ENCODE peak calls at places on chromosomes 4 and X, in six cellular contexts. R is GM12891, V is K562, M is GM12878, Z is HepG2, K is H1. I is an unnamed sample.

GRCh38 chrX:109089359-109089758 is 353.0 kb upstream of the IRS4 start:
- DNase-seq in V (no peak), Z (no peak), R (no peak), K (no peak), M (peak), I (no peak)

GRCh38 chr4:6354119-6354518 is 84.5 kb downstream of the WFS1 start:
- DNase-seq in R (no peak), M (no peak), Z (no peak), V (no peak), K (no peak), I (no peak)

GRCh38 chr4:174260099-174260498 is 23.4 kb downstream of the FBXO8 start:
- DNase-seq in R (no peak), Z (peak), M (no peak), V (no peak), K (no peak), I (no peak)

GRCh38 chrX:7283741-7284140 is 135.8 kb upstream of the PUDP start:
- DNase-seq in K (no peak), R (no peak), Z (no peak), V (no peak), M (no peak), I (no peak)

GRCh38 chr4:40193018-40193571 is 3.7 kb upstream of the RHOH start:
- DNase-seq in K (peak), R (no peak), M (no peak), Z (peak), V (no peak), I (no peak)

GRCh38 chr4:58871509-58871908 is 1761.3 kb upstream of the IGFBP7 start:
- DNase-seq in V (no peak), K (no peak), R (no peak), M (no peak), Z (no peak), I (no peak)

GRCh38 chr4:11495818-11496217 is 67.1 kb upstream of the HS3ST1 start:
- DNase-seq in V (no peak), M (no peak), K (no peak), R (no peak), Z (no peak), I (no peak)

GRCh38 chrX:119007189-119007770 is 32.9 kb downstream of the LONRF3 start:
- DNase-seq in V (no peak), K (no peak), R (no peak), Z (no peak), M (no peak), I (no peak)

GRCh38 chrX:64570204-64570603 is 175.0 kb upstream of the MTMR8 start:
- DNase-seq in V (no peak), K (peak), M (no peak), R (no peak), Z (no peak), I (no peak)

GRCh38 chrX:136202889-136203288 is 48.3 kb downstream of the MAP7D3 start:
- DNase-seq in K (no peak), V (no peak), M (no peak), Z (no peak), R (no peak), I (no peak)

GRCh38 chrX:118698516-118699247 is 28.7 kb upstream of the IL13RA1 start:
- DNase-seq in R (no peak), V (no peak), M (no peak), Z (no peak), K (no peak), I (no peak)

GRCh38 chr4:26992657-26993361 is 132.2 kb downstream of the STIM2 start:
- DNase-seq in Z (no peak), M (peak), V (peak), R (no peak), K (no peak), I (no peak)

GRCh38 chrX:86348669-86349068 is 200.4 kb downstream of the DACH2 start:
- DNase-seq in Z (peak), M (no peak), V (no peak), R (no peak), K (peak), I (no peak)

GRCh38 chrX:42678133-42678532 is 99.8 kb downstream of the PPP1R2C start:
- DNase-seq in K (no peak), M (no peak), R (no peak), V (no peak), Z (no peak), I (no peak)

GRCh38 chrX:69297521-69297920 is 132.3 kb upstream of the PJA1 start:
- DNase-seq in V (no peak), R (no peak), Z (no peak), M (no peak), K (no peak), I (no peak)

GRCh38 chrX:115650449-115650848 is 89.5 kb downstream of the PLS3 start:
- DNase-seq in Z (no peak), V (no peak), K (no peak), M (no peak), R (no peak), I (no peak)

GRCh38 chr4:172573899-172574298 is 594.7 kb upstream of the GALNT7 start:
- DNase-seq in M (no peak), K (no peak), R (no peak), V (no peak), Z (no peak), I (no peak)

GRCh38 chrX:97065973-97066372 is 182.3 kb downstream of the RPA4 start:
- DNase-seq in M (no peak), Z (no peak), K (no peak), V (no peak), R (no peak), I (no peak)

GRCh38 chr4:185283723-185284122 is 74.3 kb downstream of the SNX25 start:
- DNase-seq in K (no peak), M (no peak), V (no peak), R (no peak), Z (no peak), I (no peak)

GRCh38 chr4:2790583-2791517 is 2.0 kb upstream of the SH3BP2 start:
- DNase-seq in R (no peak), M (no peak), K (no peak), V (no peak), Z (no peak), I (no peak)

GRCh38 chrX:118644378-118644777 is 83.0 kb upstream of the IL13RA1 start:
- DNase-seq in V (peak), Z (peak), R (no peak), M (no peak), K (no peak), I (no peak)

GRCh38 chr4:142158980-142159379 is 522.6 kb downstream of the IL15 start:
- DNase-seq in Z (no peak), K (no peak), M (no peak), R (no peak), V (no peak), I (no peak)

GRCh38 chr4:1369091-1369450 is 22.1 kb downstream of the UVSSA start:
- DNase-seq in M (no peak), Z (no peak), K (no peak), R (no peak), V (no peak), I (no peak)

GRCh38 chr4:129230836-129231235 is 134.9 kb downstream of the C4orf33 start:
- DNase-seq in M (no peak), Z (no peak), V (no peak), R (no peak), K (no peak), I (no peak)
- TF ChIP-seq POLR2A in M (no peak), Z (no peak), V (no peak), R (no peak), K (no peak), I (no peak)

GRCh38 chr4:146650034-146650433 is 11.3 kb downstream of the POU4F2 start:
- DNase-seq in M (no peak), K (no peak), R (no peak), Z (no peak), V (no peak), I (no peak)

GRCh38 chr4:146654648-146654975 is 15.9 kb downstream of the POU4F2 start:
- DNase-seq in M (no peak), Z (no peak), K (no peak), V (no peak), R (no peak), I (no peak)

GRCh38 chr4:146649232-146649631 is 10.5 kb downstream of the POU4F2 start:
- DNase-seq in M (no peak), K (no peak), V (no peak), R (no peak), Z (no peak), I (no peak)

GRCh38 chr4:146654976-146655761 is 16.5 kb downstream of the POU4F2 start:
- DNase-seq in K (peak), V (no peak), M (no peak), R (no peak), Z (no peak), I (no peak)
- TF ChIP-seq TAF1 in K (no peak), V (no peak), M (no peak), R (no peak), Z (no peak), I (no peak)

GRCh38 chrX:17737707-17738001 is 361 bp downstream of the SCML1 start:
- DNase-seq in M (no peak), K (no peak), V (no peak), Z (no peak), R (no peak), I (no peak)

GRCh38 chrX:17738002-17738713 is 865 bp downstream of the SCML1 start:
- DNase-seq in R (no peak), M (no peak), Z (peak), K (peak), V (no peak), I (no peak)

GRCh38 chrX:17736478-17736855 is 826 bp upstream of the SCML1 start:
- DNase-seq in Z (no peak), V (no peak), M (no peak), K (no peak), R (no peak), I (no peak)

GRCh38 chrX:17735396-17735795 is 1.9 kb upstream of the SCML1 start:
- DNase-seq in M (no peak), K (no peak), Z (peak), R (no peak), V (no peak), I (no peak)

GRCh38 chrX:17736856-17737706 is at the start of gene SCML1:
- DNase-seq in R (no peak), V (peak), Z (peak), K (peak), M (peak), I (peak)
- TF ChIP-seq POLR2A in R (no peak), V (no peak), Z (peak), K (no peak), M (no peak), I (no peak)

DNA sequence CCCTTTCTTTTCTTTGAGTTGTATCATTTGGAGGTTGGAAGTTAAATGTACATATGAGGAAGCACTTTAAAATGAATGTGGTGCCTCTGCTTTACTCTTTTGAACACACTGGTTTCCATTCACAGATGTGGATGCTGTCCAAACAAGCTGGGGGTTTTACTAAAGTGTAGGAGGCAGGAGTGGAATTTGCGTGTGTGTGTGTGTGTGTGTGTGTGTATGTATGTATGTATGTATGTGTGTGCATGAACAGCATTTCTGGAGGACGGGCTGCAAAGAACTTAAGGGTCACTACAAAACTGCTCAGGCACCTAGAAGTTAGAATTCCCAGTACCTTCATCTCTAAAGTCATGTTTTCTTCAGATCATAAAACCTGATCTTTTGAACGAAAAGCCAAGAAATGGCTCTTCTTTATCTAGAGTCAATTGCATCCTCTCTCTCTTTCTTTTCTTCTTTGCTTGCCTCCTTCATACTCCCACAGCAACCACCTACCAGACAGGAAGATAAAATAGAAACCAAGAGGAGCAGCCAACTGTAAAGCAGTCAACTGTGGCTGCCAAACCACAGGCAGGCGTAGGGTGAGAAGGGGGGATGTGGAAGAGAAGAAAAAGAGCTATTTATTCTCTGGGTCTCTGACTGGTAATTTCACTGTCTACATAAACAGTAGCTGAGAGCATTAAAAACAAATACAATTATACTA is 177.0 kb upstream of the RASGEF1B start:
- DNase-seq in R (peak), M (peak), V (no peak), K (no peak), Z (no peak), I (no peak)
- TF ChIP-seq TAF1 in R (no peak), M (no peak), V (no peak), K (no peak), Z (no peak), I (no peak)

GRCh38 chrX:154444001-154444754 is at the start of gene FAM50A:
- DNase-seq in R (peak), Z (no peak), M (no peak), V (peak), K (peak), I (peak)
- TF ChIP-seq POLR2A in R (no peak), Z (no peak), M (peak), V (no peak), K (no peak), I (no peak)

DNA sequence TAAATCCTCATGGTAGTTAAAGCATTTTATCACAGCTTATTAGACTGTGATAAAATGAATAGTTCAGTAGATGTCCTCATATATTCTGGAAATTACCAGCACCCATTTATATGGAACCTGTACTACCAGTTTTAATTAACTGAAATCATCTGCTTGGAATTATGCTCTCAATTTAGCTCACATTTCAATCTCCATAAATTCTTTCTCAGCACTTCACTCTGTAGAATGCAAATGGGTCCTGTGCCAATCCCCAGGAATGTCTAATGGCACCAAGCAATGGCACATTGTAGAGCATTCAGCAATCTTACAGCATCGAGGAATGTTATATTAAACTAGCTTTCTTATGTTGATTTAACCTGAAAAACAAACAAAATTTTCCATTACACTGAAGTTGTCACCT is 355.1 kb downstream of the PDHA2 start:
- DNase-seq in Z (no peak), R (no peak), M (no peak), V (no peak), K (no peak), I (no peak)
- TF ChIP-seq TAF1 in Z (no peak), R (no peak), M (no peak), V (no peak), K (no peak), I (no peak)

DNA sequence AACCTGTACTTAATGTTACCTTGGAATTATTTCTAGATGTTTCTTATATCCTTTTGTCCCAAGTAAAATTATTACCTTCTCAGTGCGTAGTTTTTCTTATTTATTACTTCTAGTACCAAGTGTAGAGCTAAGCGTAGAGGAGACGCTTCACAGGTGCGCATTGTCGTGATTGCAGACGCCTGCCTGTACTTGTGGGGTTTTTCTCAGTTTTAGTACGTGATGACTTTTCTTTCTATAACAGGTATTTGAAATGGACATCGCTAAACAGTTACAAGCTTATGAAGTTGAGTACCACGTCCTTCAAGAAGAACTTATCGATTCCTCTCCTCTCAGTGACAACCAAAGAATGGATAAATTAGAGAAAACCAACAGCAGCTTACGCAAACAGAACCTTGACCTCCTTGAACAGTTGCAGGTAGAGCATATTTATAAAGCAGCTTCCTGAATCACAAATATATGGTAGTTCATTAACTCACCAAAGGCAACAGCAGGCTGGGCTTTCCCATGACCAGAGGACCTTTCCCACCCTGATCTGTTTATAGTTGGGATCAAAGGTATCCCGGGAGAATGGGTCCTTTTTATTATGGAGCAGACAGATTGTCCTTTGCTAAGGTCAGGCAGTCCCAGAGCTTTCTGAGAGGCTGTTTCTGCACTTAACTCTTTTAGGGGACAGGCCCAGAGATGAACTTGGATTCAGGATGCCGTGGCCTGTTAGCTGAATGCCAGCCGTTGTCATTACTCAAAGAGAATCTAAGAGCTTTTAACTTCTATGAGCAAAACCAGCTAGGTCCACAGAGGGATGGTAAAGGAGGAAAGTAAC is 172.9 kb downstream of the PTTG2 start:
- DNase-seq in Z (peak), M (peak), R (no peak), K (no peak), V (no peak), I (no peak)
- TF ChIP-seq POLR2A in Z (peak), M (peak), R (no peak), K (no peak), V (no peak), I (no peak)

I was measured in GM12892.